ENCODE peak calls at places on chromosomes 12 and 14, in five cellular contexts. K is myocyte, U is hypothalamus, T is ecto neural progenitor cell, L is DMS153. B is an unnamed sample.

GRCh38 chr12:90999946-91000345 is 4.8 kb downstream of the EPYC start:
- DNase-seq in T (no peak), U (no peak), K (peak; percentile 40), L (no peak), B (no peak)

GRCh38 chr12:72264548-72265175 is 7.5 kb upstream of the TRHDE start:
- DNase-seq in L (no peak), U (no peak), T (no peak), K (peak; percentile 5), B (no peak)

GRCh38 chr14:34662558-34663088 is 32.7 kb upstream of the SNX6 start:
- DNase-seq in U (no peak), T (no peak), L (no peak), K (no peak), B (no peak)

GRCh38 chr12:123983822-123984485 is 10.9 kb downstream of the ZNF664 start:
- DNase-seq in L (peak; percentile 39), K (peak; percentile 80), T (peak; percentile 60), U (peak; percentile 15), B (no peak)

GRCh38 chr14:101087614-101088394 is 184.3 kb upstream of the RTL1 start:
- DNase-seq in T (no peak), U (no peak), K (no peak), L (no peak), B (no peak)

GRCh38 chr14:79278798-79279644 is 932.3 kb downstream of the DIO2 start:
- DNase-seq in K (peak; percentile 83), L (peak; percentile 93), T (peak; percentile 95), U (peak; percentile 20), B (no peak)

GRCh38 chr12:122336015-122336946 is 70.0 kb upstream of the VPS33A start:
- DNase-seq in T (no peak), L (no peak), K (no peak), U (no peak), B (no peak)

GRCh38 chr12:81542065-81542464 is 217.1 kb downstream of the PPFIA2 start:
- DNase-seq in K (no peak), U (no peak), L (no peak), T (no peak), B (no peak)

GRCh38 chr12:130807309-130807708 is 31.7 kb downstream of the STX2 start:
- DNase-seq in L (no peak), K (no peak), T (no peak), U (no peak), B (no peak)

GRCh38 chr12:114834621-114835020 is 150.6 kb upstream of the TBX3 start:
- DNase-seq in K (no peak), L (no peak), U (no peak), T (no peak), B (no peak)

GRCh38 chr12:2239376-2240010 is 186.7 kb downstream of the CACNA1C start:
- DNase-seq in U (no peak), T (no peak), L (no peak), K (no peak), B (no peak)

GRCh38 chr12:51760231-51760630 is 88.3 kb downstream of the FIGNL2 start:
- DNase-seq in U (no peak), T (no peak), K (no peak), L (no peak), B (no peak)

GRCh38 chr14:31717294-31718085 is 156.3 kb downstream of the NUBPL start:
- DNase-seq in U (no peak), K (no peak), L (no peak), T (no peak), B (no peak)

GRCh38 chr12:79547735-79548347 is 142.9 kb downstream of the PAWR start:
- DNase-seq in L (no peak), U (no peak), K (peak; percentile 69), T (peak; percentile 63), B (peak; percentile 52)

GRCh38 chr12:44674866-44675265 is 201.2 kb downstream of the NELL2 start:
- DNase-seq in K (no peak), U (no peak), T (no peak), L (peak; percentile 2), B (no peak)

GRCh38 chr12:68166317-68166830 is 6.8 kb upstream of the IFNG start:
- DNase-seq in T (no peak), L (no peak), U (no peak), K (no peak), B (no peak)

GRCh38 chr12:14367097-14367661 is 1.7 kb downstream of the ATF7IP start:
- DNase-seq in K (peak; percentile 40), T (no peak), U (no peak), L (no peak), B (no peak)

GRCh38 chr14:75454963-75455546 is 27.2 kb downstream of the JDP2 start:
- DNase-seq in L (no peak), T (no peak), K (peak; percentile 95), U (no peak), B (peak; percentile 30)

GRCh38 chr14:50828738-50829471 is 2.1 kb downstream of the NIN start:
- DNase-seq in T (no peak), L (no peak), K (no peak), U (no peak), B (no peak)